ENCODE peak calls at places on chromosomes 16 and 17, in ten cellular contexts. One of them, this sample, is unnamed.

GRCh38 chr17:40498281-40499084 is 2.9 kb downstream of the TNS4 start:
- DNase-seq in stimulated activated CD4-positive, alpha-beta T cell treated with anti-CD3 and anti-CD28 coated beads, TNF-alpha, amount 100 ng/mL, for 4 hours: no peak
- DNase-seq in activated T-cell treated with anti-CD3 and anti-CD28 coated beads, Interleukin-2, amount 50 U/mL, for 72 hours: no peak
- DNase-seq in activated naive CD4-positive, alpha-beta T cell treated with Interleukin-2 at 50 U/mL for 16 hours: no peak
- DNase-seq in NCI-H1092 treated with DMSO at 0.1 percent for 48 hours: peak; percentile 9
- DNase-seq in endothelial cell: no peak
- DNase-seq in stimulated activated CD8-positive, alpha-beta memory T cell treated with anti-CD3 and anti-CD28 coated beads, Interleukin-15, amount 100 ng/mL, for 24 hours: no peak
- DNase-seq in AG10803: no peak
- DNase-seq in B cell: no peak
- DNase-seq in thoracic aorta: no peak
- DNase-seq in this sample: no peak

GRCh38 chr17:50476545-50477315 is 1.9 kb upstream of the RSAD1 start:
- DNase-seq in stimulated activated CD4-positive, alpha-beta T cell treated with anti-CD3 and anti-CD28 coated beads, TNF-alpha, amount 100 ng/mL, for 4 hours: no peak
- DNase-seq in B cell: no peak
- DNase-seq in NCI-H1092 treated with DMSO at 0.1 percent for 48 hours: no peak
- DNase-seq in thoracic aorta: no peak
- DNase-seq in activated naive CD4-positive, alpha-beta T cell treated with Interleukin-2 at 50 U/mL for 16 hours: no peak
- DNase-seq in activated T-cell treated with anti-CD3 and anti-CD28 coated beads, Interleukin-2, amount 50 U/mL, for 72 hours: no peak
- DNase-seq in endothelial cell: no peak
- DNase-seq in stimulated activated CD8-positive, alpha-beta memory T cell treated with anti-CD3 and anti-CD28 coated beads, Interleukin-15, amount 100 ng/mL, for 24 hours: no peak
- DNase-seq in AG10803: no peak
- DNase-seq in this sample: no peak

GRCh38 chr17:3969963-3970362 is 5.7 kb upstream of the ATP2A3 start:
- DNase-seq in B cell: no peak
- DNase-seq in AG10803: no peak
- DNase-seq in stimulated activated CD4-positive, alpha-beta T cell treated with anti-CD3 and anti-CD28 coated beads, TNF-alpha, amount 100 ng/mL, for 4 hours: no peak
- DNase-seq in NCI-H1092 treated with DMSO at 0.1 percent for 48 hours: no peak
- DNase-seq in stimulated activated CD8-positive, alpha-beta memory T cell treated with anti-CD3 and anti-CD28 coated beads, Interleukin-15, amount 100 ng/mL, for 24 hours: no peak
- DNase-seq in activated T-cell treated with anti-CD3 and anti-CD28 coated beads, Interleukin-2, amount 50 U/mL, for 72 hours: no peak
- DNase-seq in activated naive CD4-positive, alpha-beta T cell treated with Interleukin-2 at 50 U/mL for 16 hours: no peak
- DNase-seq in endothelial cell: no peak
- DNase-seq in thoracic aorta: no peak
- DNase-seq in this sample: no peak

GRCh38 chr17:31687505-31688126 is 171.4 kb downstream of the COPRS start:
- DNase-seq in NCI-H1092 treated with DMSO at 0.1 percent for 48 hours: no peak
- DNase-seq in endothelial cell: no peak
- DNase-seq in stimulated activated CD8-positive, alpha-beta memory T cell treated with anti-CD3 and anti-CD28 coated beads, Interleukin-15, amount 100 ng/mL, for 24 hours: no peak
- DNase-seq in B cell: no peak
- DNase-seq in activated naive CD4-positive, alpha-beta T cell treated with Interleukin-2 at 50 U/mL for 16 hours: no peak
- DNase-seq in activated T-cell treated with anti-CD3 and anti-CD28 coated beads, Interleukin-2, amount 50 U/mL, for 72 hours: no peak
- DNase-seq in stimulated activated CD4-positive, alpha-beta T cell treated with anti-CD3 and anti-CD28 coated beads, TNF-alpha, amount 100 ng/mL, for 4 hours: no peak
- DNase-seq in AG10803: no peak
- DNase-seq in thoracic aorta: no peak
- DNase-seq in this sample: no peak

GRCh38 chr16:80164881-80165280 is 375.9 kb upstream of the DYNLRB2 start:
- DNase-seq in thoracic aorta: no peak
- DNase-seq in stimulated activated CD4-positive, alpha-beta T cell treated with anti-CD3 and anti-CD28 coated beads, TNF-alpha, amount 100 ng/mL, for 4 hours: no peak
- DNase-seq in stimulated activated CD8-positive, alpha-beta memory T cell treated with anti-CD3 and anti-CD28 coated beads, Interleukin-15, amount 100 ng/mL, for 24 hours: no peak
- DNase-seq in activated naive CD4-positive, alpha-beta T cell treated with Interleukin-2 at 50 U/mL for 16 hours: no peak
- DNase-seq in endothelial cell: no peak
- DNase-seq in activated T-cell treated with anti-CD3 and anti-CD28 coated beads, Interleukin-2, amount 50 U/mL, for 72 hours: no peak
- DNase-seq in NCI-H1092 treated with DMSO at 0.1 percent for 48 hours: no peak
- DNase-seq in AG10803: no peak
- DNase-seq in B cell: no peak
- DNase-seq in this sample: no peak

GRCh38 chr17:61076649-61077048 is 323.0 kb upstream of the TBX2 start:
- DNase-seq in NCI-H1092 treated with DMSO at 0.1 percent for 48 hours: no peak
- DNase-seq in stimulated activated CD4-positive, alpha-beta T cell treated with anti-CD3 and anti-CD28 coated beads, TNF-alpha, amount 100 ng/mL, for 4 hours: no peak
- DNase-seq in activated T-cell treated with anti-CD3 and anti-CD28 coated beads, Interleukin-2, amount 50 U/mL, for 72 hours: no peak
- DNase-seq in activated naive CD4-positive, alpha-beta T cell treated with Interleukin-2 at 50 U/mL for 16 hours: no peak
- DNase-seq in AG10803: no peak
- DNase-seq in thoracic aorta: no peak
- DNase-seq in stimulated activated CD8-positive, alpha-beta memory T cell treated with anti-CD3 and anti-CD28 coated beads, Interleukin-15, amount 100 ng/mL, for 24 hours: no peak
- DNase-seq in endothelial cell: no peak
- DNase-seq in B cell: no peak
- DNase-seq in this sample: no peak

GRCh38 chr17:77408284-77408683 is 267.5 kb downstream of the SEC14L1 start:
- DNase-seq in endothelial cell: no peak
- DNase-seq in stimulated activated CD8-positive, alpha-beta memory T cell treated with anti-CD3 and anti-CD28 coated beads, Interleukin-15, amount 100 ng/mL, for 24 hours: no peak
- DNase-seq in activated naive CD4-positive, alpha-beta T cell treated with Interleukin-2 at 50 U/mL for 16 hours: no peak
- DNase-seq in stimulated activated CD4-positive, alpha-beta T cell treated with anti-CD3 and anti-CD28 coated beads, TNF-alpha, amount 100 ng/mL, for 4 hours: no peak
- DNase-seq in AG10803: no peak
- DNase-seq in thoracic aorta: no peak
- DNase-seq in B cell: no peak
- DNase-seq in activated T-cell treated with anti-CD3 and anti-CD28 coated beads, Interleukin-2, amount 50 U/mL, for 72 hours: no peak
- DNase-seq in NCI-H1092 treated with DMSO at 0.1 percent for 48 hours: no peak
- DNase-seq in this sample: no peak

GRCh38 chr17:6506679-6507231 is 49.6 kb downstream of the PITPNM3 start:
- DNase-seq in stimulated activated CD4-positive, alpha-beta T cell treated with anti-CD3 and anti-CD28 coated beads, TNF-alpha, amount 100 ng/mL, for 4 hours: no peak
- DNase-seq in activated naive CD4-positive, alpha-beta T cell treated with Interleukin-2 at 50 U/mL for 16 hours: no peak
- DNase-seq in activated T-cell treated with anti-CD3 and anti-CD28 coated beads, Interleukin-2, amount 50 U/mL, for 72 hours: no peak
- DNase-seq in stimulated activated CD8-positive, alpha-beta memory T cell treated with anti-CD3 and anti-CD28 coated beads, Interleukin-15, amount 100 ng/mL, for 24 hours: no peak
- DNase-seq in B cell: no peak
- DNase-seq in endothelial cell: no peak
- DNase-seq in thoracic aorta: no peak
- DNase-seq in NCI-H1092 treated with DMSO at 0.1 percent for 48 hours: no peak
- DNase-seq in AG10803: peak; percentile 57
- DNase-seq in this sample: no peak

GRCh38 chr17:65557349-65558310 is 3.8 kb downstream of the AXIN2 start:
- DNase-seq in activated naive CD4-positive, alpha-beta T cell treated with Interleukin-2 at 50 U/mL for 16 hours: peak; percentile 21
- DNase-seq in NCI-H1092 treated with DMSO at 0.1 percent for 48 hours: no peak
- DNase-seq in AG10803: peak; percentile 64
- DNase-seq in endothelial cell: no peak
- DNase-seq in stimulated activated CD8-positive, alpha-beta memory T cell treated with anti-CD3 and anti-CD28 coated beads, Interleukin-15, amount 100 ng/mL, for 24 hours: no peak
- DNase-seq in B cell: no peak
- DNase-seq in thoracic aorta: no peak
- DNase-seq in activated T-cell treated with anti-CD3 and anti-CD28 coated beads, Interleukin-2, amount 50 U/mL, for 72 hours: no peak
- DNase-seq in stimulated activated CD4-positive, alpha-beta T cell treated with anti-CD3 and anti-CD28 coated beads, TNF-alpha, amount 100 ng/mL, for 4 hours: no peak
- DNase-seq in this sample: no peak

This sample was measured in progenitor cell of endocrine pancreas.